ENCODE peak calls at places on chromosomes 6 and 20, in seven cellular contexts. Z is H1, E is K562, A is HepG2, N is SK-N-SH, F is HCT116, L is GM12878. G is an unnamed sample.

GRCh38 chr6:144190593-144190992 is 40.3 kb downstream of the STX11 start:
- DNase-seq in Z (no peak), E (no peak), A (no peak), N (no peak), F (no peak), L (no peak), G (no peak)

GRCh38 chr6:108442770-108443520 is 117.8 kb upstream of the FOXO3 start:
- DNase-seq in Z (no peak), E (no peak), A (no peak), N (no peak), F (no peak), L (no peak), G (no peak)

GRCh38 chr6:9481292-9482029 is 933.4 kb downstream of the TFAP2A start:
- DNase-seq in Z (no peak), E (no peak), A (no peak), N (no peak), F (peak; percentile 50), L (no peak), G (no peak)

GRCh38 chr6:35038076-35038475 is 103.1 kb downstream of the TCP11 start:
- DNase-seq in Z (no peak), E (no peak), A (no peak), N (no peak), F (no peak), L (no peak), G (no peak)

GRCh38 chr6:143507358-143508145 is 4.0 kb downstream of the FUCA2 start:
- DNase-seq in Z (no peak), E (no peak), A (no peak), N (no peak), F (no peak), L (no peak), G (no peak)

GRCh38 chr20:62822788-62823651 is 6.2 kb downstream of the COL9A3 start:
- DNase-seq in Z (peak; percentile 57), E (peak; percentile 93), A (peak; percentile 98), N (peak; percentile 89), F (peak; percentile 85), L (no peak), G (peak; percentile 96)

GRCh38 chr6:158869010-158869603 is 49.9 kb upstream of the EZR start:
- DNase-seq in Z (no peak), E (peak; percentile 79), A (no peak), N (no peak), F (peak; percentile 89), L (peak; percentile 53), G (peak; percentile 88)

GRCh38 chr6:139722540-139722939 is 348.1 kb upstream of the CITED2 start:
- DNase-seq in Z (no peak), E (no peak), A (no peak), N (no peak), F (no peak), L (no peak), G (no peak)

GRCh38 chr6:8043221-8043620 is 21.0 kb downstream of the BLOC1S5 start:
- DNase-seq in Z (no peak), E (no peak), A (no peak), N (no peak), F (no peak), L (no peak), G (no peak)

GRCh38 chr6:7311920-7312615 is 931 bp downstream of the SSR1 start:
- DNase-seq in Z (no peak), E (no peak), A (peak; percentile 51), N (no peak), F (no peak), L (no peak), G (no peak)

GRCh38 chr6:41039060-41039998 is at the start of gene UNC5CL:
- DNase-seq in Z (peak; percentile 84), E (peak; percentile 78), A (peak; percentile 45), N (peak; percentile 45), F (peak; percentile 27), L (no peak), G (peak; percentile 69)

GRCh38 chr20:24985802-24986201 is 6.7 kb downstream of the APMAP start:
- DNase-seq in Z (no peak), E (no peak), A (no peak), N (no peak), F (no peak), L (no peak), G (no peak)

GRCh38 chr20:1664911-1665310 is 7.3 kb upstream of the SIRPG start:
- DNase-seq in Z (no peak), E (no peak), A (no peak), N (no peak), F (no peak), L (peak; percentile 19), G (no peak)

GRCh38 chr6:152093711-152094110 is 286.2 kb downstream of the ESR1 start:
- DNase-seq in Z (no peak), E (no peak), A (no peak), N (no peak), F (no peak), L (no peak), G (no peak)

GRCh38 chr20:53930651-53931504 is 139.5 kb downstream of the BCAS1 start:
- DNase-seq in Z (no peak), E (no peak), A (no peak), N (no peak), F (no peak), L (no peak), G (no peak)

GRCh38 chr6:132261354-132261753 is 139.9 kb downstream of the MOXD1 start:
- DNase-seq in Z (no peak), E (no peak), A (no peak), N (no peak), F (no peak), L (no peak), G (no peak)

DNA sequence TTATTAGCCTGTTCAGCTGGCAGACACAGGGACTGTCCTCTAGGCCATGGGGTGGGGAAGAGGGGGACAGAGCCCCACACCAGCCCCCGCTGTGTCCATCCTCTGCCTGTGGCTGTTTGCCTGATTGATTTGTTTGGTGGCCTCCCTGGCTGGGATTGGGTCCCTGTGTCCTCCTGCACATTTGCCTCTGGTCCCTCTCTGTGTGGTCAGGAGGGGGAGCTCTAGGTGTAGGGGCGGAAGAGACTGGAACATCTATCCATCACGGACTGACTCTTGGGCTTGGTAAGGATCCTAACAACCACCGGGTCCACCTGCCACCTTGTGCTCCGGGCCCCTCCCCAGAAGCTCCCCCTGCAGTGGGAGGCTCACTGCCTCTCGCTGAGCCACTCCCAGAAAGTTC is 38.4 kb upstream of the CCDC167 start:
- DNase-seq in Z (peak; percentile 71), E (peak; percentile 77), A (peak; percentile 39), N (no peak), F (peak; percentile 45), L (no peak), G (peak; percentile 36)
- TF ChIP-seq JUND in Z (no peak), E (no peak), A (no peak), N (no peak), F (no peak), L (no peak), G (no peak)

GRCh38 chr6:111750753-111751684 is 122.2 kb downstream of the FYN start:
- DNase-seq in Z (peak; percentile 35), E (no peak), A (no peak), N (no peak), F (no peak), L (no peak), G (no peak)
- TF ChIP-seq JUND in Z (no peak), E (no peak), A (no peak), N (no peak), F (no peak), L (no peak), G (no peak)

GRCh38 chr6:22468566-22468965 is 100.8 kb upstream of the HDGFL1 start:
- DNase-seq in Z (no peak), E (no peak), A (no peak), N (no peak), F (no peak), L (no peak), G (no peak)

GRCh38 chr6:22471369-22471690 is 98.0 kb upstream of the HDGFL1 start:
- DNase-seq in Z (no peak), E (no peak), A (no peak), N (no peak), F (no peak), L (no peak), G (no peak)

GRCh38 chr6:22467645-22468044 is 101.7 kb upstream of the HDGFL1 start:
- DNase-seq in Z (no peak), E (no peak), A (no peak), N (no peak), F (no peak), L (no peak), G (peak; percentile 8)

GRCh38 chr6:22471746-22472145 is 97.6 kb upstream of the HDGFL1 start:
- DNase-seq in Z (no peak), E (no peak), A (no peak), N (peak; percentile 7), F (no peak), L (no peak), G (no peak)

DNA sequence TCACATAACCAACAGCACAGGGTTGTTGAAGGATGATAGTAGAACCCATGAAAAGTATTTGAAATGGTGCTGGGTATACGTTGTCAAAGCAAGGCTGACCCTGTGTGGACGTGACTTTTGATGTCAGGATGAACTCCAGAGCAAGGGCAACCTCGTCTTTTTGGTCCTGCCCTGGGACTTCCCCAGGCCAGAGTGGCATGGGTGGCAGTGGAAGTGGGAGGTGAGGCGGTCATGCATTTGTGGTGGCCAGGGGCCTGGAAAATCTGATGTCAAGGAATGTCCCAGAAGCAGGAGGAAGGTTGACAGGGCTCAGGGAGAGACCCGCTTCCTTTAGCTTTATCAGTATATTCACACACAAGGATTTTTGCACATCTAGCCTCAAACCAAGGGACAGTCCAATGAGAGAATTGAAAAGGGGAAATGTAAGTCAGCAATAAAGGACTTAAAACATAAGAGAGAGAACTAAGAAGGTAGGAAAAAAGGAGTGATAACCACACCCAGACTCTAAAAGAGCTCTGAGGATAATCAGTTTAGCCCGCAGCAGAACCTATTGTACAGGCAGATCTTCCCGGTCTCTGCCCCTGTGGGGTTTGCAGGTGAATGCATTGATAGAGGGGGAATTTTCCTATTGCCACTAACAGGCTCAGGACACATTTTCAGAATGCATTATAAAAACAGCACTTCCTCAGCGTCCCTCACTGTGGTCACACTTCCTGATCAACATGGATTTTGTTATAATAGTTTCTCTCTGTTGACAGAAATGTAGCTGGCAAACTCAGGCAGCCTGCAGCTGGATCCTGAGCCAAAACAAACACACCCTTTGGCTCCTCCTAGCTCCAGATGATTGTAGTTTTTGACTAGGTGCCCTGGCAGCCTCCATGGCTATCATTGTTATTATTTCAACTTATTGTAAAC is 98.7 kb upstream of the HDGFL1 start:
- DNase-seq in Z (no peak), E (no peak), A (no peak), N (peak; percentile 55), F (no peak), L (peak; percentile 9), G (peak; percentile 17)
- TF ChIP-seq JUND in Z (no peak), E (no peak), A (no peak), N (no peak), F (no peak), L (no peak), G (peak; percentile 17)

DNA sequence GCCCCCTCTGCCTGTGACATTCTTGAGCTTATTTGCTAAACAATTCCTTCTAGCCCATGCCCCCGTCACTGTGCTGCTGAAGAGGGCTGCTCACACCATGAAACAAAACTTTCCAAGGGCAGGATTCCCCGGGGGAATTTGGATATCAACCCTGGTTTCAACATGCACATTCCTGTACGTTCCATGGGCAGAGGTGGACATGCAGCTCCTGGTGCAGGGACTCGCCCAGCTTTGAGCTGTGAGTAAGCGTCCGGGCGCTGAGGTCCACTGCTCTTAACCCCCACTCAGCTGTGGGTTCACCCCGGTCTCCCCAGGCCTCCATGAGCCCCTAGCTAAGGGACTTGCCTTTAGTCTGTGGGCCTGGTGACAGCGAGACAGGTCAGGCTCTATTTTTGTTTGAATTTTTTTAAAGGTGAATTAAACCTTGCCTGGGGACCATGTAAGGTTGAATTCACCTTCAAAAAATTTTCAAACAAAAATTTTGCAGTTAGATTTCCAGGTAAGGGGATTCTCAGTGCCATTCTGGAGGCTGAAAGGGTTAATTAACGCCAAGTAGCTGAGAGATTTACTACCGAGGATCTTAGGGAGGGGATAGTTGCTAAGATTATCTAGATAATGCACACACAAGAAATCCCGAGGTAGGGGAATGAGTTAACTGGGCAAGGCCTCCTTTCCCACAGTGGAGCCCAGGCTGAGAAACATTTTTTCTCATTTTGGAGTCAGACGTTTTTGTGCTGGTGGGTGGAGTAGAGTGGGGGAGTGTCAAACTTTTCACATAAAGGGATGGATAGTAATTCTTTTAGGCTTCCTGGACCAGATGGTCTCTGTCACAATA is 70.3 kb upstream of the SLC22A23 start:
- DNase-seq in Z (no peak), E (no peak), A (no peak), N (no peak), F (no peak), L (no peak), G (no peak)
- TF ChIP-seq JUND in Z (no peak), E (no peak), A (no peak), N (no peak), F (no peak), L (no peak), G (no peak)

G was measured in T47D.